ENCODE peak calls at places on chromosomes 2 and 18, in six cellular contexts. W is anterior cingulate cortex, A is NCI-H345, E is activated T-cell treated with anti-CD3 and anti-CD28 coated beads for 48 hours, L is fibroblast of lung, Y is NCI-H1105 treated with DMSO at 0.1 percent for 48 hours. R is an unnamed sample.

GRCh38 chr2:120253021-120253882 is 600 bp downstream of the RALB start:
- DNase-seq in L (peak; percentile 77), A (peak; percentile 64), E (no peak), Y (peak; percentile 19), W (peak; percentile 38), R (peak; percentile 66)

GRCh38 chr2:121239969-121240368 is 45.0 kb downstream of the TFCP2L1 start:
- DNase-seq in L (no peak), A (no peak), W (no peak), E (no peak), Y (no peak), R (no peak)

GRCh38 chr2:26640331-26640745 is 828 bp downstream of the CIB4 start:
- DNase-seq in Y (no peak), W (no peak), L (peak; percentile 70), E (no peak), A (no peak), R (no peak)

GRCh38 chr18:76483780-76484179 is 11.3 kb downstream of the ZNF516 start:
- DNase-seq in L (no peak), Y (no peak), E (no peak), W (no peak), A (no peak), R (no peak)

GRCh38 chr2:72821983-72822382 is 3.9 kb downstream of the EXOC6B start:
- DNase-seq in E (no peak), Y (no peak), W (no peak), L (no peak), A (no peak), R (no peak)

GRCh38 chr2:113200236-113200635 is 26.5 kb downstream of the PSD4 start:
- DNase-seq in Y (no peak), L (no peak), W (no peak), A (no peak), E (no peak), R (no peak)

GRCh38 chr18:59514193-59514592 is 155.1 kb upstream of the LMAN1 start:
- DNase-seq in L (peak; percentile 49), A (no peak), W (no peak), E (no peak), Y (no peak), R (peak; percentile 27)

GRCh38 chr2:167869200-167869599 is 378.2 kb downstream of the STK39 start:
- DNase-seq in W (no peak), E (no peak), Y (no peak), L (no peak), A (no peak), R (no peak)

GRCh38 chr2:34012728-34013302 is 413.7 kb upstream of the FAM98A start:
- DNase-seq in Y (peak; percentile 8), E (peak; percentile 23), A (peak; percentile 5), L (peak; percentile 29), W (peak; percentile 2), R (peak; percentile 18)

GRCh38 chr2:177147093-177147694 is 65.4 kb upstream of the HNRNPA3 start:
- DNase-seq in E (no peak), L (peak; percentile 47), W (no peak), A (peak; percentile 62), Y (peak; percentile 68), R (peak; percentile 69)

GRCh38 chr2:58834404-58834803 is 593.3 kb upstream of the FANCL start:
- DNase-seq in Y (no peak), L (peak; percentile 14), E (no peak), A (no peak), W (no peak), R (no peak)

GRCh38 chr2:16900405-16901025 is 234.9 kb upstream of the CYRIA start:
- DNase-seq in W (no peak), Y (no peak), L (peak; percentile 5), A (no peak), E (no peak), R (no peak)

GRCh38 chr2:185978634-185979405 is 240.2 kb downstream of the FSIP2 start:
- DNase-seq in W (no peak), L (peak; percentile 86), Y (no peak), E (no peak), A (no peak), R (no peak)

GRCh38 chr2:28150994-28151393 is 241.7 kb upstream of the FOSL2 start:
- DNase-seq in L (no peak), A (no peak), Y (no peak), W (no peak), E (no peak), R (no peak)

GRCh38 chr2:120465989-120466703 is 120.2 kb downstream of the INHBB start:
- DNase-seq in W (no peak), A (peak; percentile 97), E (no peak), L (no peak), Y (no peak), R (no peak)

GRCh38 chr18:13369353-13369752 is 150.8 kb downstream of the LDLRAD4 start:
- DNase-seq in E (no peak), Y (no peak), W (no peak), A (no peak), L (no peak), R (no peak)

GRCh38 chr2:240964221-240964853 is 34.1 kb upstream of the SNED1 start:
- DNase-seq in Y (no peak), A (no peak), E (no peak), L (no peak), W (no peak), R (no peak)

GRCh38 chr2:74206180-74206688 is 7.8 kb downstream of the MTHFD2 start:
- DNase-seq in Y (no peak), W (no peak), A (no peak), E (peak; percentile 46), L (peak; percentile 38), R (no peak)

GRCh38 chr18:42190643-42191042 is 235.6 kb downstream of the PIK3C3 start:
- DNase-seq in A (no peak), W (no peak), L (no peak), Y (no peak), E (no peak), R (no peak)

GRCh38 chr2:28896906-28897305 is 2.4 kb downstream of the WDR43 start:
- DNase-seq in L (peak; percentile 70), A (no peak), Y (no peak), W (no peak), E (no peak), R (no peak)

GRCh38 chr2:45938649-45939511 is 287.4 kb downstream of the PRKCE start:
- DNase-seq in W (no peak), A (no peak), L (peak; percentile 96), Y (no peak), E (no peak), R (no peak)

GRCh38 chr2:28094794-28095193 is 204.3 kb downstream of the BABAM2 start:
- DNase-seq in L (peak; percentile 32), Y (no peak), W (no peak), E (no peak), A (no peak), R (no peak)

GRCh38 chr18:21115519-21116411 is 4.2 kb upstream of the ROCK1 start:
- DNase-seq in W (no peak), Y (no peak), L (peak; percentile 74), A (no peak), E (no peak), R (no peak)

R was measured in cerebellum.